ENCODE peak calls at places on chromosome 16, in nine cellular contexts. K, F, E, H, A, I, Z, W and N are unnamed samples.

GRCh38 chr16:49857423-49858181 is 1.7 kb upstream of the ZNF423 start:
- DNase-seq in W (peak), Z (no peak), H (peak), A (peak), E (peak), F (no peak), K (peak), I (peak), N (no peak)

GRCh38 chr16:27437946-27438345 is 36.0 kb downstream of the IL21R start:
- DNase-seq in K (no peak), E (no peak), H (no peak), W (no peak), Z (no peak), I (no peak), F (no peak), A (peak), N (no peak)

GRCh38 chr16:73017321-73017720 is 30.6 kb downstream of the ZFHX3 start:
- DNase-seq in F (no peak), H (no peak), I (no peak), Z (no peak), W (no peak), E (no peak), K (no peak), A (no peak), N (no peak)

GRCh38 chr16:85777583-85778310 is 21.6 kb downstream of the EMC8 start:
- DNase-seq in I (no peak), H (no peak), A (no peak), Z (no peak), F (no peak), K (no peak), W (no peak), E (no peak), N (peak)

GRCh38 chr16:77715145-77715544 is 7.2 kb upstream of the NUDT7 start:
- DNase-seq in E (no peak), H (no peak), K (no peak), W (no peak), Z (no peak), I (no peak), A (no peak), F (no peak), N (no peak)

GRCh38 chr16:77963185-77964044 is 58.9 kb upstream of the CLEC3A start:
- DNase-seq in E (no peak), H (no peak), I (no peak), F (no peak), A (no peak), W (no peak), K (no peak), Z (no peak), N (no peak)

GRCh38 chr16:49881890-49882289 is 26.0 kb upstream of the ZNF423 start:
- DNase-seq in W (no peak), Z (no peak), A (no peak), K (no peak), I (no peak), F (no peak), E (no peak), H (no peak), N (no peak)

GRCh38 chr16:2026461-2027023 is at the start of gene NHERF2:
- DNase-seq in F (no peak), Z (no peak), W (no peak), A (peak), H (no peak), E (no peak), I (peak), K (peak), N (peak)

GRCh38 chr16:56107944-56108583 is 83.2 kb upstream of the GNAO1 start:
- DNase-seq in I (no peak), A (no peak), H (no peak), W (no peak), Z (no peak), K (no peak), E (peak), F (no peak), N (no peak)

GRCh38 chr16:19127205-19127604 is 13.4 kb downstream of the ITPRIPL2 start:
- DNase-seq in W (no peak), H (no peak), E (no peak), I (no peak), A (no peak), K (no peak), Z (no peak), F (no peak), N (no peak)

GRCh38 chr16:79662673-79663313 is 62.3 kb upstream of the MAF start:
- DNase-seq in F (no peak), I (no peak), A (no peak), W (no peak), Z (no peak), E (no peak), H (no peak), K (no peak), N (no peak)

GRCh38 chr16:67356372-67356771 is 29.8 kb downstream of the LRRC36 start:
- DNase-seq in Z (no peak), H (no peak), A (no peak), K (no peak), W (no peak), E (no peak), F (no peak), I (no peak), N (no peak)

GRCh38 chr16:83458612-83459011 is 349.2 kb upstream of the HSBP1 start:
- DNase-seq in F (no peak), K (no peak), E (no peak), W (no peak), I (no peak), H (no peak), Z (no peak), A (no peak), N (no peak)

GRCh38 chr16:49929606-49930005 is 73.7 kb upstream of the ZNF423 start:
- DNase-seq in K (no peak), I (no peak), A (no peak), W (no peak), F (no peak), Z (no peak), E (no peak), H (no peak), N (no peak)

GRCh38 chr16:53672461-53672860 is 31.2 kb downstream of the RPGRIP1L start:
- DNase-seq in F (no peak), I (no peak), W (no peak), A (no peak), K (no peak), E (no peak), H (no peak), Z (no peak), N (no peak)

GRCh38 chr16:88195911-88196465 is 186.8 kb upstream of the ZNF469 start:
- DNase-seq in K (no peak), W (no peak), A (no peak), F (no peak), Z (no peak), I (no peak), H (no peak), E (no peak), N (no peak)

GRCh38 chr16:21083729-21084268 is 66.8 kb downstream of the DNAH3 start:
- DNase-seq in K (peak), E (peak), A (peak), I (peak), Z (no peak), W (peak), F (peak), H (peak), N (peak)

GRCh38 chr16:85402910-85403692 is 210.0 kb upstream of the GSE1 start:
- DNase-seq in Z (no peak), F (no peak), E (peak), H (peak), K (peak), A (peak), I (no peak), W (no peak), N (no peak)

GRCh38 chr16:67248401-67249177 is at the start of gene SLC9A5:
- DNase-seq in H (no peak), F (no peak), Z (no peak), W (no peak), E (no peak), A (peak), I (no peak), K (peak), N (no peak)

GRCh38 chr16:66619534-66620418 is 15.3 kb downstream of the CMTM3 start:
- DNase-seq in Z (no peak), H (no peak), W (no peak), I (no peak), F (no peak), A (no peak), E (no peak), K (no peak), N (no peak)

GRCh38 chr16:82651921-82652601 is 25.3 kb downstream of the CDH13 start:
- DNase-seq in E (no peak), I (peak), F (peak), A (no peak), Z (no peak), K (no peak), W (no peak), H (no peak), N (no peak)

GRCh38 chr16:23254338-23254737 is 47.8 kb upstream of the SCNN1B start:
- DNase-seq in Z (no peak), H (no peak), E (no peak), I (no peak), W (no peak), F (no peak), A (no peak), K (no peak), N (no peak)

GRCh38 chr16:27685802-27686201 is 135.9 kb downstream of the KATNIP start:
- DNase-seq in W (no peak), E (no peak), F (no peak), K (no peak), I (peak), Z (no peak), A (no peak), H (no peak), N (no peak)

GRCh38 chr16:23974223-23974622 is 138.4 kb downstream of the PRKCB start:
- DNase-seq in I (no peak), F (no peak), E (no peak), A (no peak), Z (no peak), H (no peak), W (no peak), K (no peak), N (no peak)

GRCh38 chr16:56401482-56401881 is 23.9 kb downstream of the AMFR start:
- DNase-seq in F (no peak), E (no peak), W (peak), A (no peak), I (no peak), Z (no peak), K (no peak), H (no peak), N (no peak)

GRCh38 chr16:22813946-22814325 is at the start of gene HS3ST2:
- DNase-seq in W (no peak), K (no peak), F (no peak), A (peak), Z (no peak), I (peak), H (no peak), E (peak), N (peak)

GRCh38 chr16:55263271-55264250 is 60.4 kb upstream of the IRX6 start:
- DNase-seq in I (no peak), W (no peak), H (no peak), E (no peak), K (no peak), A (no peak), Z (no peak), F (no peak), N (no peak)

GRCh38 chr16:67030221-67030962 is 1.4 kb downstream of the CBFB start:
- DNase-seq in W (no peak), I (no peak), Z (no peak), K (no peak), H (no peak), E (no peak), F (no peak), A (no peak), N (no peak)

GRCh38 chr16:5071681-5072333 is at the start of gene ALG1:
- DNase-seq in Z (peak), K (peak), E (peak), H (peak), W (peak), A (peak), F (peak), I (peak), N (peak)
- TF ChIP-seq POLR2A in Z (peak), K (peak), E (no peak), H (peak), W (peak), A (peak), F (peak), I (peak), N (peak)

GRCh38 chr16:11689031-11689840 is 21.0 kb downstream of the SNN start:
- DNase-seq in W (no peak), E (no peak), K (no peak), H (no peak), Z (no peak), F (peak), A (no peak), I (no peak), N (no peak)
- TF ChIP-seq POLR2A in W (no peak), E (no peak), K (no peak), H (no peak), Z (no peak), F (no peak), A (no peak), I (no peak), N (no peak)

GRCh38 chr16:75648265-75649076 is 898 bp downstream of the TERF2IP start:
- DNase-seq in A (peak), Z (no peak), K (peak), H (peak), E (peak), W (peak), F (peak), I (peak), N (peak)

GRCh38 chr16:75647138-75647491 is 350 bp downstream of the KARS1 start:
- DNase-seq in W (no peak), E (no peak), I (no peak), H (no peak), A (no peak), K (no peak), F (no peak), Z (no peak), N (no peak)

GRCh38 chr16:75644240-75645012 is 3.0 kb downstream of the KARS1 start:
- DNase-seq in I (no peak), Z (no peak), W (no peak), E (no peak), F (no peak), K (no peak), H (no peak), A (no peak), N (no peak)

GRCh38 chr16:75647492-75648264 is at the start of the genes KARS1 and TERF2IP:
- DNase-seq in I (peak), F (peak), H (peak), K (peak), W (peak), Z (peak), E (peak), A (peak), N (peak)
- TF ChIP-seq POLR2A in I (peak), F (peak), H (peak), K (peak), W (peak), Z (peak), E (peak), A (peak), N (peak)

DNA sequence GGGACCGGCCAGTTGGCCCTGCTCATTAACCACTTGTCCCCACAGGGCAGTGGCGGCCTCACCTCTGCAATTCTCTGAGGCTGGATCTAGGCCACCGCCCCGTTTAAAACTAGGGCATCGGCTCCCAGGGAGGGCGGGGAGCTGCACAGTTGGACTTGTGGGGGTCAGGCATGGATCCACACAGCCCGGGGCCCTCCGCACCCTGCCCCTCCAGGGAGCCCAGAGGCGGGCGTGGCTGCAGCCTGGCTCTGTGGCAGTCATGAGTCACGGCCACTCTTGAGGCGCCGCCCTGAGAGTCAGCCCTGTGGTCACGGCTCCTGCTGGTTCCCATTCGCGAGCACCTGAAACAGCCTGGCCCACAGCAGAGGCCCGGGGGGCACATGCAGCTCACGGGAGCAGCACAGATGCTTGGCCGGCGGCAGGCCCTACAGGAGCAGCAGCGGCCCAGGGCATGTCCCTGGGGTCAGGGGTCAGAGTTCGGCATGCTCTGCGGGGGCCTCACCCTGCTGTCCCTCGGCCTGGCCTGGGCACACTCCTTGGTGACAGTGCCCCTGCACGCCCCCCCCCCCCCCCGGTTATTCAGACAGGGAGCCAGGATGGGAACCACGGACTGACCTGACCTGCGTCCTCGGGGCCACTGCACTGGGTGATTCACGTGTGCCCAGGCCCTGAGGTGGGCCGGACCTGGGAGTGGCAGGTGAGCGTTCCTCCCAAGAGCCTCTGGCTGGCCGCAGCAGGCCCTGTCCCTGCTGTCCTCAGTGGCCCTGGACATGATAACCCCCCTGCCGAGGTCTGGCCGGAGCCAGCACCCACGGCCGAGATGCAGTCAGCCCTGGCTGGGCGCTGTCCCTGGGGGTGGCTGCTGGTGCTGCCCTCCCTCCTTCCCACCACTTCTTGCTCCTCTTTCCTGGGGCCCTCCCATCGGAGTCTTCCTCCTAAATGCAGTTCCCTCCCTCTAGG is 8.2 kb downstream of the CAPN15 start:
- DNase-seq in K (no peak), F (no peak), H (no peak), Z (no peak), A (peak), W (peak), E (no peak), I (peak), N (no peak)
- TF ChIP-seq POLR2A in K (no peak), F (no peak), H (no peak), Z (no peak), A (no peak), W (no peak), E (no peak), I (peak), N (no peak)

DNA sequence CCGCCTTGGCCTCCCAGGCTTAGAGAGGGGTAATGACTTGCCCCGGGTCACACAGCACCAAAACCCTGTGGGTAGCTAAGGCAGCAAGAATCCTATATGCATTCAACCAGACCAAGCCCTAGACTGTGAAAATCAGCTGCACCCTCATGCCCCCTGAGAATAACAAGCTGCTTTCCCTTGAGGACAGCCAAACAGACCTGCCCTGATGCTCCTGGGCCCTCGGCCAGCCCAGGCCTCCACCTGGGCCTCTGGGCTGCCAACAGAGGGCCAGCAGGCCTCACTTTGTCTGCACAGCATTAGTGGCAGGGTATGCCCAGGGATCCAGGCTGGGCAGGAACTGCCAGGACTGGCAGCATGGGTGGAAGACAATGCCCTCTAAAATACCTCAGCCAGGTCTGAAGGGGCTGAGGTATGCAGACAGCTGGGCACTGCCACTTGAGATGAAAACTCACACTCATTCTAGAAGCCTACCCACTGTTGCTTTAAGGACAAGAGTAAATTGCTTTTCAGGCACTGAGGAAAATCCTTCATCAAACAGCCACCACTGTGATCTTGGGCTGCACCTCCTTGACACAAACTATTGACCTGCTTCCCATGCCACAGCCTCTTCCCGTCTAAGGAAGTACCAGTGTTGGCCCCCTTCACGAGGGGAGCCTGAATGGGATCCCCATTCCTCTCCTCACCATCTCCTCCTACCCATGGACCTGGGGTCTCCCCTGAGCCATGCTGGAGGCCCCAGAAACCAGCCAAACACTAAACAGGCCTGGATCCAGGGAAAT is 8.8 kb downstream of the ST3GAL2 start:
- DNase-seq in Z (no peak), I (no peak), K (no peak), H (no peak), W (no peak), A (no peak), E (no peak), F (peak), N (no peak)
- TF ChIP-seq POLR2A in Z (no peak), I (no peak), K (no peak), H (no peak), W (no peak), A (no peak), E (no peak), F (no peak), N (no peak)

GRCh38 chr16:4734063-4734729 is at the start of the genes ANKS3 and DNAAF8:
- DNase-seq in W (peak), I (peak), E (peak), A (peak), K (peak), Z (peak), H (peak), F (peak), N (peak)
- TF ChIP-seq POLR2A in W (peak), I (no peak), E (no peak), A (peak), K (peak), Z (peak), H (peak), F (no peak), N (no peak)

DNA sequence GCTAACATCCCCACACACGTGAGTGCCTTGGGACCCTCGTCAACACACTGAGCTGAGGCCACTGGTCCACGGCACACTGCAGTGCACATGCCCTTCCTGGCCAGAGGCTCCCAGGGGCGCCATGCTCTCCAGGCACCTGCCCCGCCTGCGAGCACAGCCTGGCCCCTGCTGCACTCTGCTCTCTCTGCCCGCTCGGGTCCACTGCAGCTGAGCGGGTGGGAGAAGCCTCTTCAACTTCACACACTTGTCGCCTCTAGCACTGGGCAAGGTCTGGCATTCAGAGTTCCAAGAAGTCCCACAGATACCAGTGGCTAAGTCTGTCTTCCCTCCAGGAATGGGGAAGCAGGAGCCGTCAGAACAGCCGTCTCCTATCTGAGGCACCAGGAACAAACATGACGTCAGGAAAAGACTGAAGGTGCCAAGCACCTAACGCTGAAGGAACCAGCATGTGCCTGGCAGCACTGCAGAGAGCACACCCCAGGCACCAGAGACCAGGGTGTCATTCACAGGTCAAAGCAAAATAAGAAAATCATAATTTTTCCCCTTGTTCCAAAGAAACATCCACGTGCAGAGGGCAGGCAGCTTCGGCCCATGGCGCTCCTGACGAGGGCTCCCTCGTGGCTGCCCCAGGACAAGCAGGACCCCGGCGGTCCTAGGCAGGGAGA is 82.9 kb downstream of the ZNF778 start:
- DNase-seq in H (no peak), Z (no peak), W (no peak), K (no peak), E (peak), F (no peak), I (no peak), A (no peak), N (peak)
- TF ChIP-seq POLR2A in H (no peak), Z (no peak), W (no peak), K (no peak), E (no peak), F (no peak), I (no peak), A (no peak), N (no peak)

GRCh38 chr16:75340715-75341500 is 89.5 kb upstream of the BCAR1 start:
- DNase-seq in H (no peak), A (no peak), W (no peak), E (no peak), K (no peak), I (no peak), Z (no peak), F (no peak), N (no peak)
- TF ChIP-seq POLR2A in H (no peak), A (no peak), W (no peak), E (no peak), K (no peak), I (no peak), Z (no peak), F (no peak), N (no peak)